ENCODE peak calls at places on chromosomes 11 and 22, in eight cellular contexts. N is fibroblast of lung, R is body of pancreas, C is cardiac muscle cell, G is spleen, D is A549, V is SK-N-SH, W is Panc1. F is an unnamed sample.
A peak's percentile ranks its signal among the peaks of the same experiment; 100 is the strongest.

GRCh38 chr11:59901306-59901705 is 22.7 kb downstream of the OOSP3 start:
- DNase-seq in N (no peak), R (no peak), C (no peak), G (no peak), D (no peak), V (no peak), W (no peak), F (no peak)

GRCh38 chr22:46315976-46316375 is 19.3 kb downstream of the GTSE1 start:
- DNase-seq in N (no peak), R (no peak), C (no peak), G (peak; percentile 55), D (no peak), V (no peak), W (no peak), F (no peak)

GRCh38 chr11:68021167-68021787 is 9.2 kb upstream of the NDUFS8 start:
- DNase-seq in N (no peak), R (peak; percentile 71), C (peak; percentile 24), G (no peak), D (no peak), V (peak; percentile 64), W (no peak), F (no peak)

GRCh38 chr11:34249439-34250073 is 108.3 kb downstream of the ABTB2 start:
- DNase-seq in N (no peak), R (no peak), C (no peak), G (no peak), D (no peak), V (no peak), W (no peak), F (no peak)

GRCh38 chr11:2917842-2918490 is 11.3 kb downstream of the PHLDA2 start:
- DNase-seq in N (no peak), R (no peak), C (no peak), G (no peak), D (no peak), V (no peak), W (no peak), F (no peak)

GRCh38 chr11:10457901-10458300 is 2.8 kb downstream of the AMPD3 start:
- DNase-seq in N (no peak), R (no peak), C (no peak), G (no peak), D (no peak), V (no peak), W (no peak), F (no peak)

GRCh38 chr11:73939096-73939495 is 11.7 kb upstream of the DNAJB13 start:
- DNase-seq in N (no peak), R (no peak), C (no peak), G (no peak), D (no peak), V (no peak), W (no peak), F (no peak)

GRCh38 chr11:118748056-118748455 is 42.9 kb downstream of the DDX6 start:
- DNase-seq in N (no peak), R (no peak), C (no peak), G (no peak), D (no peak), V (no peak), W (no peak), F (no peak)

DNA sequence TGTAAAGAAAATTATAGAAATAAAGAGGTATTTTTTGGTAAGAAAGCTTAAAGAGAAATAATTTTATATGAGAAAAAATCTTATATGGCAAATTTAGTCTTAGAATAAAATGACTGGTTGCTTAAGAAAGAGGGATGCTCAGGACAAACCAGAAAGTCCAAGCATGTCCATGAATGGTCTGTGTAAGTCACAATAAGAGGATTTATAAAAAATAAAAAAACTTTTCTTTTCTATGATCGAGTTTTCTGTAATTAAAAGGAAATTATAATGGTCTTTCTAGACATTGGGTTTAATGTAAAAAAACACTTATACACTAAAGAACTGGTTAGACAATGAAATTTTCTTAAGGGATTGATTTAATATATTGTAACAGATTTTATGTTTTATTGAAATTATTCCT is 819.6 kb downstream of the TBC1D22A start:
- DNase-seq in N (no peak), R (no peak), C (no peak), G (no peak), D (no peak), V (no peak), W (no peak), F (no peak)
- H3K9me3 ChIP-seq in N (no peaks in the 10 kb centered on the region), R (no peaks in the 10 kb centered on the region), C (no peaks in the 10 kb centered on the region), G (peaks cover 27% of the 10 kb centered on the region), D (no peaks in the 10 kb centered on the region), V (peaks cover 9% of the 10 kb centered on the region), W (peaks cover 3% of the 10 kb centered on the region), F (peaks cover 8% of the 10 kb centered on the region)

DNA sequence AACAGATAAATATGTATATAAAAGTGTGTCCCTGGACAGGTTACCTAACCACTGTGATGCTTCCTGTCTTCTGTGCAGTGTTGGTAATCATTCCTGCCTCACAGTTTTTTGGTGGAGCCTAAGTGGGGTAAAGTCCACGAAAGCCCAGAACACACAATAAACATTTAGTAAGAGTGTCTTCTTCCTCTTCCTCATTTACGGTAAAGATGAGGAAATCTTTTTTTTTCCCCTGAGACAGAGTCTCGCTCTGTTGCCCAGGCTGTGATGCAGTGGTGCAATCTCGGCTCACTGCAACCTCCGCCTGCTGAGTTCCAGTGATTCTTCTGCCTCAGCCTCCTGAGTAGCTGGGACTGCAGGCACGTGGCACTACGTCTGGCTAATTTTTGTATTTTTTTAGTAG is 117.1 kb downstream of the LDLRAD3 start:
- DNase-seq in N (no peak), R (no peak), C (no peak), G (no peak), D (no peak), V (no peak), W (no peak), F (no peak)
- H3K9me3 ChIP-seq in N (no peaks in the 10 kb centered on the region), R (no peaks in the 10 kb centered on the region), C (peaks cover 2% of the 10 kb centered on the region), G (no peaks in the 10 kb centered on the region), D (no peaks in the 10 kb centered on the region), V (no peaks in the 10 kb centered on the region), W (no peaks in the 10 kb centered on the region), F (no peaks in the 10 kb centered on the region)

DNA sequence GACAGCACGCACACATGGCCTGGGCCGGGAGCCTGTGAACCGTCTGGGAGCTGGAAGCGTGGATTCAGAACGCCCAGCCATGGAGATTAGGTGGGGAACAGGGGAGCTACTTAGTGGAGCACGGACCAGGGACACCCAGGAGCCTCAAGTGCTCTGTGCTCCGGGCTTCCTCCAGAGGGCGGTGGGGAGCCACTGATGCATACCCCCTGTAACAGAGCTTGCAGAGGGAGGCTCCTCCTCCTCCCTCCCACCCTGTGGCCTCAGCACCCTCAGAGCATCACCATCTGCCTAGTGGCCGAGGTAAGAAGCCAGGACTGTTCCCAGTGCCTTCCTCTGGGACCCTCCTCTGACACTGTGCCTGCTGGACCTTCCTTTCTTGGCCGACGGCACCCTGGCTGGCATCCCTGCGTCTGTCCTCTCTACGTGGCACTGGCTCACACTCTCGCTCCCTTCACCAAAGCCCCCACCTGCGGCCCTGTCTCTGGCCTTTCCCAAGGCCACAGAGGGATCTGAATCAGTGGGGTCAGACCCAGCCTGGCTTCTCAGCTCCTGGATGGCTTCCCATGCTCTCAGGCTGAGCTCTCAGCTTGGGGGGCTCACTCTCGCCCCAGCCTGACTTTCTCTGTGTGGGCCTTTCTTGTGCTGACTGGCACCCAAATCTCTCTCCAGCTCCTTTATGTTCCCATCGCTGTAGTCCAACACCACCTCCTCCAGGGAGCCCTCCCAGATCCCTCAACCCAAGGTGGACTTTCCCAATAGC is 780.9 kb downstream of the BRD1 start:
- DNase-seq in N (no peak), R (peak; percentile 49), C (peak; percentile 73), G (no peak), D (peak; percentile 50), V (peak; percentile 87), W (no peak), F (no peak)
- H3K9me3 ChIP-seq in N (no peaks in the 10 kb centered on the region), R (no peaks in the 10 kb centered on the region), C (no peaks in the 10 kb centered on the region), G (no peaks in the 10 kb centered on the region), D (no peaks in the 10 kb centered on the region), V (no peaks in the 10 kb centered on the region), W (no peaks in the 10 kb centered on the region), F (no peaks in the 10 kb centered on the region)

DNA sequence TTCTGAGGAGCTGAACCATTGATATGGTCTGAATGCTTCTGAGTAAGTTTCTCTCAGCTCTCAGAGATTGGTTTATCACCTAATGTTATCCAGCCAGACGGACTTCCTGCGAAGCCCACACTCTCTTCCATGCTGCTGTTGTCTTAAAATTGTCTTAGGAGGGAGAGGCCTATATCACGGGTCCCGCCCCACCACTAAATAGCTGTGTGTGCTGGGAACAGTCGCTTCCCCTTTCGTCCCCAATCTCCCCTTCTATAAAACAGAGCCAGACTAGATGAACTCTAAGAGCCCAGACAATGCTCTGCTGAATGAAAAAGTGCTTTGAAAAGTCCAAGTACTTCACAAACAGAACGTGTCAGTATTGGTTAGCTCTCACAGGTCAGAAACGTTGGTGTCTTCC is 81.4 kb upstream of the AKIP1 start:
- DNase-seq in N (no peak), R (no peak), C (no peak), G (no peak), D (no peak), V (no peak), W (no peak), F (no peak)
- H3K9me3 ChIP-seq in N (no peaks in the 10 kb centered on the region), R (no peaks in the 10 kb centered on the region), C (no peaks in the 10 kb centered on the region), G (no peaks in the 10 kb centered on the region), D (no peaks in the 10 kb centered on the region), V (no peaks in the 10 kb centered on the region), W (no peaks in the 10 kb centered on the region), F (no peaks in the 10 kb centered on the region)

GRCh38 chr22:30970356-30970746 is 1.3 kb downstream of the TUG1 start:
- DNase-seq in N (no peak), R (no peak), C (no peak), G (no peak), D (no peak), V (no peak), W (no peak), F (no peak)
- H3K9me3 ChIP-seq in N (no peaks in the 10 kb centered on the region), R (no peaks in the 10 kb centered on the region), C (no peaks in the 10 kb centered on the region), G (peaks cover 62% of the 10 kb centered on the region), D (peaks cover 60% of the 10 kb centered on the region), V (no peaks in the 10 kb centered on the region), W (peaks cover 45% of the 10 kb centered on the region), F (peaks cover 50% of the 10 kb centered on the region)

DNA sequence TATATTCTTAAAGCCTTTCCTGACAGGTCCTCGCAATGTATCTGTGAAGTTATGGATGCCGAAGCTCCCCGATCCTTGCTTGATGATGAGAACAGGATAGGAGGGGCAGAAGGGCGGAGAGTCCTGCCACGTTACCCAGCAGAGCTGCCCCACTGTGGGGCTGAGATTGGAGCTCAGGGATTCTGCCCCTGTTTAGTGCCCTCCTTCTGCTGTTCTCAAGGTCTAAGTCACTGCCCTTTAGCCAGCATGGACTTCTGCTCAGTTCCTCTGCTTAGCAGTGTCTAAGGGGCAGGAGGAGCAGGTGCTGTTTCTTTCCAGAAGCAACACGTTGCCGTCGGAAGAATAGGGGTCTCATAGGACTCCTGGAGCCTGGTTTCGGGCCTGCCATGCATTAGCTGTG is 164.2 kb upstream of the B3GAT1 start:
- DNase-seq in N (no peak), R (no peak), C (no peak), G (no peak), D (no peak), V (no peak), W (no peak), F (no peak)
- H3K9me3 ChIP-seq in N (no peaks in the 10 kb centered on the region), R (no peaks in the 10 kb centered on the region), C (no peaks in the 10 kb centered on the region), G (no peaks in the 10 kb centered on the region), D (no peaks in the 10 kb centered on the region), V (no peaks in the 10 kb centered on the region), W (no peaks in the 10 kb centered on the region), F (no peaks in the 10 kb centered on the region)